ENCODE peak calls at places on chromosomes 12 and 14, in four cellular contexts. F, E, R and C are unnamed samples.

GRCh38 chr12:64682572-64683277 is 72.4 kb downstream of the RASSF3 start:
- DNase-seq in F (peak; percentile 76), E (no peak), R (no peak), C (peak; percentile 56)

GRCh38 chr12:116687888-116688287 is 50.0 kb downstream of the SPRING1 start:
- DNase-seq in F (peak; percentile 27), E (no peak), R (no peak), C (peak; percentile 94)

GRCh38 chr14:37862263-37862662 is 266.8 kb downstream of the TTC6 start:
- DNase-seq in F (no peak), E (no peak), R (no peak), C (no peak)

GRCh38 chr14:100891501-100892445 is 11.7 kb downstream of the RTL1 start:
- DNase-seq in F (no peak), E (no peak), R (no peak), C (no peak)

GRCh38 chr14:102824832-102825231 is 47.6 kb downstream of the TRAF3 start:
- DNase-seq in F (peak; percentile 21), E (peak; percentile 91), R (no peak), C (no peak)

GRCh38 chr14:61653507-61653906 is 41.8 kb upstream of the HIF1A start:
- DNase-seq in F (peak; percentile 39), E (peak; percentile 78), R (no peak), C (no peak)

GRCh38 chr12:75872762-75873161 is 158.8 kb downstream of the PHLDA1 start:
- DNase-seq in F (peak; percentile 23), E (no peak), R (no peak), C (no peak)

GRCh38 chr12:3416159-3416558 is 74.8 kb upstream of the PRMT8 start:
- DNase-seq in F (no peak), E (no peak), R (no peak), C (peak; percentile 28)

GRCh38 chr14:100069161-100069800 is 4.1 kb downstream of the EVL start:
- DNase-seq in F (no peak), E (no peak), R (no peak), C (no peak)

GRCh38 chr12:124979568-124979967 is 9.4 kb downstream of the DHX37 start:
- DNase-seq in F (no peak), E (no peak), R (no peak), C (no peak)

GRCh38 chr14:80419769-80420168 is 208.5 kb upstream of the DIO2 start:
- DNase-seq in F (no peak), E (no peak), R (no peak), C (no peak)

GRCh38 chr14:97931273-97931672 is 1134.1 kb downstream of the VRK1 start:
- DNase-seq in F (no peak), E (no peak), R (no peak), C (no peak)

GRCh38 chr12:80264386-80264785 is 165.0 kb downstream of the OTOGL start:
- DNase-seq in F (no peak), E (no peak), R (no peak), C (no peak)

GRCh38 chr14:98138666-98139065 is 1133.3 kb downstream of the BCL11B start:
- DNase-seq in F (peak; percentile 55), E (peak; percentile 25), R (no peak), C (peak; percentile 88)

GRCh38 chr14:63701614-63702291 is 26.1 kb downstream of the SGPP1 start:
- DNase-seq in F (no peak), E (no peak), R (no peak), C (no peak)

GRCh38 chr12:98738002-98738401 is 92.9 kb downstream of the APAF1 start:
- DNase-seq in F (no peak), E (no peak), R (no peak), C (no peak)

GRCh38 chr12:117884161-117884560 is 84.6 kb downstream of the KSR2 start:
- DNase-seq in F (no peak), E (no peak), R (no peak), C (no peak)

GRCh38 chr14:100201701-100202100 is 37.2 kb upstream of the YY1 start:
- DNase-seq in F (no peak), E (no peak), R (no peak), C (no peak)

GRCh38 chr12:70557583-70558263 is 79.5 kb downstream of the PTPRB start:
- DNase-seq in F (no peak), E (no peak), R (no peak), C (no peak)

GRCh38 chr12:18135509-18135908 is 45.5 kb upstream of the RERGL start:
- DNase-seq in F (no peak), E (no peak), R (no peak), C (no peak)

GRCh38 chr12:82682851-82683261 is 3.9 kb upstream of the TMTC2 start:
- DNase-seq in F (no peak), E (no peak), R (peak; percentile 18), C (no peak)

GRCh38 chr12:96398422-96399080 is 1.7 kb downstream of the CDK17 start:
- DNase-seq in F (no peak), E (no peak), R (no peak), C (no peak)

DNA sequence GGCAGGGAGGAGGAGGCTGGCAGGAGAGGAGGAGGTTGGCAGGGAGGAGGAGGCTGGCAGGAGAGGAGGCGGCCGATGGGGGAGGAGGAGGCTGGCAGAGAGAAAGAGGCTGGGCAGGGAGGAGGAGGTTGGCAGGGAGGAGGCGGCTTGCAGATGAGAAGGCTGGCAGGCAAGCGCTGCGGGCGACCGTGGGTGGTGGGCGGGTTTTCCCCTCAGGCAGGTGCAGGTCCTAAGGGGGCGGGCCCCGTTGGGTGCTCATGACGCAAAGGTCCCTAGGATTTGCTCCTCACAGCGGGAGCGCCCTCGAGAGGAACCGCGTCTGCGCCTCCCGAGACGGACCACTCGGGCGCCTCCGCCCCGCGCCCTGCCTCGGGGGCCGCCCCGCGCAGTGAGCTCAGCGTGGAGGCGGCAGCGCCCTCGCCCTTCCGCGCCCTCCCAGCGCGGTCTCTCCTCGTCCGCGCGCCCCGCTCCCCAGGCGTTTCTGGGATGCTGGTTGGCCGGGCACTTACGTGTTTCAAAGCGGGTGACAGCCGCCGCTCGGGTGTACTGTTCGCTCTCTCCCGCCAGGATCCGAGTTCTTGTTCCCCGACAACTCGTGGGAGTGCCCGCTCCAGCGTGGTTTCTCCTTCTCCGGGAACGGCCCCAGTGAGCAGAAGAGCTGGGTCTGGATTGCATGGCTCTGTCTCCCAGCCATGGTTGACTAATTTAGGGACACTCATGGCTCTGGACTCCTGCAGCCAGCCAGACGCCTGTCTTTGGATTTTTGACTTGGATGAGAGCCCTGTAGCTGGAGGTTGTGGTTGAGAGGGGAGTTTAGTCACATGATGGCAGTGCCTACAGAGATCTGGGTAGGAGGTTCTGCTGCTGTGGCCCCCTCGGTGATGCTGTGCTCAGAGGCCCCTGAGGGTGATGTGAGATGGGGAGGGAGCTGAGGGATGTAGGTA is 64.1 kb upstream of the PPP4R3A start:
- DNase-seq in F (peak; percentile 61), E (peak; percentile 61), R (peak; percentile 54), C (peak; percentile 71)
- TF ChIP-seq EZH2 in F (no peak), E (no peak), R (no peak), C (no peak)

DNA sequence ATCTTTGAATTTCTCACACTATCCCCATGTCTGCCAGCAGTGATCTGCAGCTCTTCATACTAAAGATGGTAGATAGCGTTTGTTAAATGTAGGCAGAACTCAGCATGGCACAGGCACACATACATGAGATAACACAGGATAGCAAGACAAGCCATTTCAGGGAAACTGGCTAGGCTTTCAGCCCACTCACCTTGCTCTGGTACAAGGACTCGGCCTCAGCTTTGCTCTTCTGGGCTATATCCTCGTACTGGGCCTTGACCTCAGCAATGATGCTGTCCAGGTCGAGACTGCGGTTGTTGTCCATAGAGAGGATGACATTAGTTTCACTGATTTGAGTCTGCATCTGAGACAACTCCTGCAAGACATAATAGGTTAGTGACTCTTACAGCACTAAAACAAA is 3.1 kb downstream of the KRT1 start:
- DNase-seq in F (no peak), E (no peak), R (no peak), C (no peak)
- H3K4me2 ChIP-seq in F (no peak overlapping the region), E (no peak overlapping the region), R (no peak overlapping the region), C (no peak overlapping the region)

DNA sequence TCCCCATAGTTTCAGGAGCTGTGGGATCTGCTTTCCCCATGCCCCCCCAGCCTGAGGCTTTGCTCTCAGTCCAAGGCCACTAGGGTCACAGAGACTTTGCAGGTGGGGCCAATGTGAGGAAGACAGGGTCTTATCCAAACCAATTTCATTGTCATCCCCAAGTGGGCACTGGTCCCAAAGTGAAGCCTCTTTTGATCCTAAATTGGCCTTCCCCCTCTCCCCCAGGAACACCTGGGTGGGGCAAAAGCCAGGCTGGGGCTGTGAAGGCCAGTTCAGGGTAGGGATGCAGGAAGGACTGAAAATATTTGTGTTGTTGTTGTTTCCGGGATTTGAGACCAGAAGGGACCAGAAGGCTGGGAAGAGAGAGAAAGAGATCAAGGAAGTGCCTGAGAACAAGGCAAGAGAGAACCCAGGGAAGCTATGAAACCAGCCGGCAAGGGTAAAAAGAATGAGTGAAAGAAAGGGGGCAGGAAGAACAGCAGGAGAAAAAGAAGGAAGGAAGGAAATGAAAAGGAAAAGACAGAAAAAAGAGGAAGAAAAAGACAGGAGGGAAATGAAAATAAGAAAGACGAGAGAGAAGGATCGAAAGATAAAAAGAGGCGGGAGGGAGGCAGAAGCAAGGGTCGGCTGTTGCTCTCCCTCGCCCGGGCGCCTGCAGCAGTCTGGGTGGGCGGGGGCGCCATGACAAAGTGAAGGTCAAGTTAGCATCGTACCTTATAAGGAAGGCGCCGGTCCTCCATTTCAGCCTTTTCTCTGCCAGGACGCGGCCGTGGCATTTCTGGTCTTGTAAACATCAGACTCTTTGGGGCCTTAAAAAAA is 7.5 kb upstream of the HOXC11 start:
- DNase-seq in F (peak; percentile 49), E (no peak), R (no peak), C (peak; percentile 96)
- TF ChIP-seq EZH2 in F (no peak), E (no peak), R (no peak), C (peak; percentile 98)

GRCh38 chr12:50620975-50621360 is 116.2 kb downstream of the DIP2B start:
- DNase-seq in F (no peak), E (peak; percentile 62), R (no peak), C (no peak)
- H3K4me2 ChIP-seq in F (peak overlapping the region; percentile 0), E (peak overlapping the region; percentile 75), R (peak overlapping the region; percentile 61), C (peak overlapping the region; percentile 56)

DNA sequence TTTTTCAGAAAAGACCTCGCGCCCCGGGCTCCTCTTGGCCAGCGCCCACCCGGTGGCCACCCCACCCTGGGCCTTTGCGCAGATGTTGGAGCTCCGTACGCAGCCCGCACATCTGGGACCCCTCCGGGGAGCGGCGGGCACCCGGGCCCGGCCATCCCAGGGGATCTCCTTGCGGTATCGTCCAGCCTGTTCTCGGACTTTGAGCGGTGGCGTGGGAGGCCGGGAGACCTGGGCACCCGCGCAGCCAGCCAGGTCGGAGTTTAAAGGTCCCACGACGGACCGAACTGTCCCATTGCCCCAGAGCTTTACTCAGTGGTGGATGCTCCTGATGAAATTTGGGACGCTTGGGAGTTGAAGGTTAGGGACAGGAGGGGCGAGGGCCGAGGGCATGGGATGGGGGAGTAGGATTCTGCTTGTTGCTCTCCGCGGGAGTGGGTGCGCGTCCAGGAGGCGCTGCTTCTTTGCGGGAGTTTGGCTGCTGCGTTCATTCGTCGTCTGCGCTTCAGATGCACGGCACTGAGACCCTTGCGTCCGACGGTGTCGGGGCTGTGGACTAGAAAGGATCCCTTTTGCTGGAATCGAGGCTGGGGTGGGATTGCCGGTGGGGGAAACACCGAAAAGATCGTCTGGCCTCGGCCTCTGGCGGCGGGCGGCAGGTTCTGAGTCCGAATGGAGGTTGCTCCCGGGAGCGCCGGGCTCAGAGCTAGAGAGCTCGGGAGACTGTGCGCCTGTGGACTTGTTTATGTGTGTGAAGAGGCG is 1.4 kb downstream of the NTF3 start:
- DNase-seq in F (peak; percentile 66), E (no peak), R (no peak), C (peak; percentile 62)
- TF ChIP-seq EZH2 in F (no peak), E (peak; percentile 83), R (no peak), C (peak; percentile 89)

GRCh38 chr14:91372680-91373495 is 44.7 kb downstream of the CCDC88C start:
- DNase-seq in F (no peak), E (no peak), R (no peak), C (no peak)
- H3K4me2 ChIP-seq in F (no peak overlapping the region), E (no peak overlapping the region), R (peak overlapping the region; percentile 60), C (no peak overlapping the region)

DNA sequence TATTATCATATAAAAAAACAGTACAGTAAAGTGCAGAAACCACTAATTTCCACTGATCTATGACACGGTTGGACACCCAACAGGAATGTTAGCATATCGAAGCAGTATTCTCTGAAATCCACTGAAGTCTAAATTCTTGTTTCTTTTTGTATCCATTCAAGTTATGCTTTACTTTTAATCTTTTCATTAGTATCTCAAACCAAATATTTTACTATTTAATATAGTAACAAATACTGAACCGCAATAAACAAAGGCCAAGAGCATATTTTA is 41.1 kb downstream of the ATXN2 start:
- DNase-seq in F (no peak), E (no peak), R (no peak), C (no peak)
- TF ChIP-seq EZH2 in F (no peak), E (no peak), R (no peak), C (no peak)